ENCODE peak calls at places on chromosomes 5 and 9, in ten cellular contexts. K, A, V, W, Q, F, D, J, R and L are unnamed samples. For H3K4me1, the result is how much of the 10 kb centered on the place peaks cover.

GRCh38 chr5:81718300-81718699 is 32.6 kb downstream of the SSBP2 start:
- DNase-seq in J (no peak), A (no peak), W (no peak), D (no peak), K (no peak), F (no peak), V (no peak), R (no peak), Q (no peak), L (no peak)

GRCh38 chr9:37300620-37301368 is 121.7 kb upstream of the GRHPR start:
- DNase-seq in D (no peak), K (no peak), V (peak), J (no peak), F (no peak), W (no peak), Q (no peak), R (no peak), A (no peak), L (no peak)

GRCh38 chr9:101434990-101435389 is 584 bp downstream of the ALDOB start:
- DNase-seq in J (no peak), R (no peak), Q (no peak), K (no peak), A (no peak), D (no peak), V (no peak), W (no peak), F (no peak), L (no peak)

GRCh38 chr5:98458004-98458403 is 315.5 kb upstream of the RGMB start:
- DNase-seq in D (no peak), A (no peak), V (peak), Q (no peak), W (no peak), K (no peak), R (no peak), J (no peak), F (no peak), L (no peak)

GRCh38 chr5:158695595-158696330 is 404.0 kb downstream of the EBF1 start:
- DNase-seq in D (peak), J (peak), Q (peak), K (peak), F (peak), W (peak), R (peak), V (peak), A (peak), L (peak)

GRCh38 chr9:75997196-75997595 is 106.7 kb downstream of the PCSK5 start:
- DNase-seq in R (no peak), V (no peak), D (no peak), F (no peak), W (no peak), Q (no peak), K (no peak), J (no peak), A (no peak), L (no peak)

GRCh38 chr5:90096415-90097081 is 313.0 kb downstream of the CETN3 start:
- DNase-seq in F (peak), A (no peak), Q (no peak), V (peak), K (no peak), R (no peak), W (peak), D (no peak), J (no peak), L (no peak)

GRCh38 chr5:148514344-148514743 is 130.6 kb downstream of the FBXO38 start:
- DNase-seq in W (no peak), Q (no peak), R (no peak), V (no peak), K (no peak), J (no peak), A (no peak), F (no peak), D (no peak), L (no peak)

GRCh38 chr9:27673626-27674025 is 100.3 kb upstream of the C9orf72 start:
- DNase-seq in K (no peak), W (no peak), A (no peak), Q (no peak), J (no peak), D (no peak), R (no peak), F (no peak), V (no peak), L (no peak)

GRCh38 chr9:99222416-99223280 is 566 bp downstream of the SEC61B start:
- DNase-seq in F (no peak), V (peak), D (no peak), A (peak), Q (no peak), K (no peak), R (no peak), W (no peak), J (no peak), L (peak)

GRCh38 chr5:107571621-107572489 is 98.9 kb downstream of the EFNA5 start:
- DNase-seq in D (peak), A (peak), W (peak), Q (peak), V (peak), R (peak), F (peak), J (peak), K (peak), L (peak)

GRCh38 chr5:113896789-113897188 is 383.3 kb downstream of the YTHDC2 start:
- DNase-seq in W (no peak), A (no peak), V (no peak), K (no peak), D (no peak), Q (no peak), R (no peak), F (no peak), J (no peak), L (no peak)

GRCh38 chr5:530001-530400 is 5.8 kb upstream of the SLC9A3 start:
- DNase-seq in Q (no peak), K (no peak), D (no peak), V (no peak), R (no peak), A (no peak), J (no peak), W (no peak), F (no peak), L (no peak)

GRCh38 chr5:109711681-109712080 is 22.0 kb downstream of the MAN2A1 start:
- DNase-seq in K (no peak), J (no peak), V (no peak), D (no peak), Q (no peak), F (no peak), W (no peak), A (no peak), R (no peak), L (no peak)

GRCh38 chr5:39547548-39548154 is 122.9 kb upstream of the DAB2 start:
- DNase-seq in A (no peak), Q (no peak), J (no peak), W (peak), V (peak), K (peak), R (no peak), F (no peak), D (peak), L (peak)

GRCh38 chr9:93088656-93089015 is 7.4 kb upstream of the CARD19 start:
- DNase-seq in A (no peak), K (no peak), R (no peak), F (no peak), J (no peak), W (no peak), D (no peak), Q (no peak), V (no peak), L (no peak)

GRCh38 chr9:69746859-69747560 is 12.8 kb downstream of the PTAR1 start:
- DNase-seq in J (no peak), A (no peak), W (no peak), Q (no peak), R (no peak), V (no peak), K (no peak), D (no peak), F (no peak), L (no peak)

GRCh38 chr5:132510076-132510475 is 19.5 kb upstream of the IRF1 start:
- DNase-seq in W (no peak), A (no peak), R (no peak), K (no peak), V (peak), F (no peak), D (no peak), J (no peak), Q (no peak), L (no peak)

GRCh38 chr9:19286634-19287188 is 56.2 kb downstream of the DENND4C start:
- DNase-seq in A (no peak), V (peak), Q (no peak), W (peak), K (peak), F (peak), R (no peak), D (no peak), J (no peak), L (no peak)

GRCh38 chr9:115730396-115730795 is 423.2 kb upstream of the PAPPA start:
- DNase-seq in F (no peak), A (no peak), K (no peak), W (no peak), D (no peak), R (no peak), J (no peak), Q (no peak), V (no peak), L (no peak)

GRCh38 chr9:94672811-94673487 is 33.6 kb upstream of the FBP1 start:
- DNase-seq in Q (no peak), F (no peak), K (no peak), D (no peak), R (no peak), J (no peak), A (no peak), V (peak), W (peak), L (no peak)

GRCh38 chr5:1855573-1855972 is 27.2 kb downstream of the IRX4 start:
- DNase-seq in V (no peak), Q (no peak), W (no peak), J (no peak), F (no peak), R (no peak), K (no peak), D (no peak), A (peak), L (no peak)

GRCh38 chr5:139147743-139148079 is 50.5 kb downstream of the SIL1 start:
- DNase-seq in K (peak), W (no peak), D (peak), Q (no peak), F (peak), R (peak), J (no peak), V (peak), A (no peak), L (peak)

GRCh38 chr5:180975338-180975737 is 13.3 kb upstream of the BTNL3 start:
- DNase-seq in W (no peak), K (no peak), R (no peak), J (no peak), A (no peak), Q (no peak), F (no peak), D (no peak), V (no peak), L (no peak)

GRCh38 chr9:107667700-107668099 is 178.1 kb upstream of the KLF4 start:
- DNase-seq in A (no peak), D (no peak), J (no peak), K (no peak), Q (no peak), R (no peak), V (no peak), W (no peak), F (no peak), L (no peak)

GRCh38 chr5:169631360-169631759 is 5.7 kb upstream of the DOCK2 start:
- DNase-seq in J (no peak), W (no peak), D (no peak), F (no peak), V (peak), Q (no peak), A (no peak), K (no peak), R (no peak), L (no peak)

GRCh38 chr5:69007726-69008368 is 86.0 kb upstream of the SLC30A5 start:
- DNase-seq in A (peak), D (peak), R (peak), J (peak), Q (peak), V (peak), W (peak), F (peak), K (peak), L (peak)

GRCh38 chr9:37424686-37425297 is 2.3 kb downstream of the GRHPR start:
- DNase-seq in Q (no peak), W (no peak), A (no peak), V (no peak), F (no peak), D (no peak), K (no peak), R (peak), J (no peak), L (no peak)

GRCh38 chr5:150152636-150153462 is 2.8 kb downstream of the PDGFRB start:
- DNase-seq in W (no peak), A (no peak), Q (no peak), K (no peak), R (no peak), F (no peak), J (no peak), V (peak), D (no peak), L (no peak)

GRCh38 chr5:141734501-141735231 is 52.6 kb upstream of the ARAP3 start:
- DNase-seq in R (no peak), J (peak), W (peak), F (peak), K (no peak), D (no peak), V (peak), A (no peak), Q (no peak), L (no peak)

GRCh38 chr9:104984541-104984940 is 56.6 kb upstream of the ABCA1 start:
- DNase-seq in Q (no peak), F (no peak), W (no peak), D (no peak), R (no peak), K (no peak), V (no peak), J (no peak), A (no peak), L (no peak)

DNA sequence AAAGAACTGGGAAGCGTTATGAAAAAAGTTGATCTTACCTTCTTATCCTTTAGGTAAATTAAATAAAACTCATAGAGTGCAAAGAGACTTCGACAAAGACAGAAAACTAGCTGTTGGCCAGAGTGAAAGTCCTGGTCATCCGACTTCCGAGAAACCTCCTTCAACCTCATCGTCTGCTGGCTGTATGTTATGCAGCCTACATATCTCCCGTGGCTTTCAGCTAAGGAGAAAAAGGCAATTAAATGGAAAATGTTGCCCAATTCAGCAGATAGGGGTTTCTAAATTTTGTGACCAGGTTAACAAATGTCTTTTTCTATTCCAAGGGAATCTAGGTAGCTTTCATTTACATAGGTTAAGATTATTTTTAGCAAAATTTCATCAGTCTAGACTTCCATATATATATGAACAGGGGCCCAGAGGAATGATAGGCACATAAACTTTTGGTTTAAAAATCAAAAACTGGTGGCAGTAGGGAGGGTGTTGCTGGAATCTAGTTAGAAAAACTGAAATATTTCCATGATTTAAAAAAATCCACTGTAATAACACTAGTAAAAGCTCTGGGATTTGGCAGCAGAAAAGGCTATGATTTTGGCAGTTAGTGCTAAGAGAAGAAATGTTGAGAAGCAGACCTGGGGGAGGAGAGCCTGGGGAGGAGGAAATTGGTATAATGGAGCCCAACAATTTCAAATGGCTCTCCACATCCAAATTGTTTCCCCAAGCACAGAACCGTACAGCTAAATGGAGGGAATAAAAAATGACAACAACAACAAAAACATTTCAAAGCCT is 32.1 kb downstream of the RAI14 start:
- DNase-seq in V (no peak), W (no peak), J (no peak), D (no peak), F (no peak), Q (no peak), K (no peak), A (no peak), R (no peak), L (no peak)
- H3K4me1 ChIP-seq in V (under half), W (half or more), J (under half), D (under half), F (under half), Q (under half), K (under half), A (under half), R (under half), L (under half)

DNA sequence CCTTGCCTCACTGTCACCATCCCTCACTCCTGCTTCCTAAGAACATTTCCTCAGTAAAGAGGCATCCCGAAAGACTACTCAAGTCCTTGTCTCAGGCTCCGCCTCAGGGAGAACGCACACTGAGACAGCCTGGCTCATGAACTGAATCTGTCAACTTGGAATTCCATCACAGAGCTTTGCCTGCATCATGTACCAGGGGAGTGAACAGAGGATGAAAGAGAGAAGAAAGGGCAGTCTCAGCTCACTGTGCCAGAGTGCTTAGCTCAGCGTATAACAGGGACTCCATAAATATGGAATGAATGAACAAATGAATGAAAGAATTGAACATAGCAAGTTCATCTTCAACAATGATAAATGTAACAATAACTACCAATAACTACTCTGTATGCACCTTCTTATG is 68.7 kb upstream of the SLC1A3 start:
- DNase-seq in R (no peak), K (no peak), A (no peak), V (no peak), J (no peak), F (no peak), Q (no peak), W (no peak), D (no peak), L (no peak)
- H3K4me1 ChIP-seq in R (under half), K (under half), A (under half), V (under half), J (under half), F (under half), Q (under half), W (under half), D (under half), L (under half)

GRCh38 chr9:72356019-72356653 is 8.9 kb downstream of the ZFAND5 start:
- DNase-seq in R (no peak), Q (no peak), D (no peak), A (no peak), V (no peak), K (no peak), J (no peak), W (peak), F (no peak), L (no peak)
- H3K4me1 ChIP-seq in R (under half), Q (under half), D (under half), A (under half), V (under half), K (under half), J (under half), W (half or more), F (half or more), L (under half)

DNA sequence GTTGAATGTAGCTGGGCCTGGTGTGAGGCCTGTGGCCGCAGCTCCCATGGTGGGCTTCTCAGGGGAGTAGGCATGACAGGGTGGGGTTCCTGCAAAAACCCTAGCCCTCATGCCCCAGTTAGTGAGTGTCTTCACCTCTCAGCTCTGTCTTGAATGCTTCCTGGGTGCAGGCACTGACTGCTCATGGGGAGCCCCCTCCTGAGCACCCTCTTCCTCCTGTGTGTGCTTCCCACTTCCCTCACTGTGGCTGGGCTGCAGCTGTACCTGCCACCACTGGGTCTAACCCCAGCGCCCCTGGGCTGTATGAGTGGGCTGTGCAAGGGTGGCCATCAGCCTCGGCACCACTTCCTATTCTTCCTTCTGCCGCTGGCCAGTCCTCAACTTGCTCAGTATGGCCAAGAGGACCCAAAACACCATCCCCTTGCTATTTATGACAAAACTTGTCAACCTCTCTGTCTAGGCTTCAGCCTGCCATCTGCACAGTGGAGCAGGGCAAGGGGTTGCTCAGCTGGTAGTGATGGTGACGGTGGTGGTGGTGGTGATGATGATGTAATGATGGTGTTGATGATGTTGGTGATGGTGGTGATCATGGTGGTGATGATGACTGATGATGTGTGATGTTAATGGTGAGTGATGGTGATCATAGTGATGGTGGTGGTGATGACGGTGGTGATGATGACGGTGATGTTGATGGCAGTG is 67.5 kb downstream of the RXRA start:
- DNase-seq in K (no peak), Q (peak), W (no peak), A (no peak), J (no peak), V (no peak), R (no peak), F (no peak), D (no peak), L (no peak)
- H3K4me1 ChIP-seq in K (under half), Q (half or more), W (under half), A (under half), J (half or more), V (under half), R (under half), F (half or more), D (half or more), L (under half)

DNA sequence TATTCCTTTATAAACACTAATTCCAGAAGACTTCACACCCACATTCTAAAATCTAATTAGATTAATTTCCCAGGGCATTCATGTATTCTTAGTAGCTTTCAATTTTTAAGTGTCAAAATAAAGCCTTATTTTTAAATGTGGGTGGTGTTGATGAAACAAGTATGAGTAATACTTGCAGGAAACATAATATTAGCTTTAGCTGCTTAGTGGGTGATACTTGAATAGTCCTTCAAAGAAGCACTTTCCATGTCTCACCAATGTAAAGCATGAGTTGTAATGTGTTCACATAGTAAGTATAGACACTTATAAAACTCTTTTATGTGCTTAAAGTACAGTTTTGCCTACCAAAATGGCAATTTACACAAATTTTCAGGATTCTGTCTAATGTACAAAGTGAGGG is 6.9 kb downstream of the FNBP1 start:
- DNase-seq in W (no peak), D (no peak), F (no peak), R (no peak), Q (no peak), A (no peak), J (no peak), K (no peak), V (peak), L (no peak)
- H3K4me1 ChIP-seq in W (under half), D (under half), F (half or more), R (under half), Q (half or more), A (under half), J (half or more), K (under half), V (under half), L (under half)